ENCODE peak calls at places on chromosome 16, in ten cellular contexts. W, Z, U, X, V, G, Y, L, D and B are unnamed samples.

GRCh38 chr16:17426451-17426850 is 44.3 kb downstream of the XYLT1 start:
- DNase-seq in W (no peak), Z (no peak), U (no peak), X (no peak), V (no peak), G (no peak), Y (no peak), L (peak), D (no peak), B (no peak)

GRCh38 chr16:15041260-15042011 is 14.4 kb downstream of the NTAN1 start:
- DNase-seq in W (no peak), Z (peak), U (no peak), X (peak), V (peak), G (peak), Y (peak), L (peak), D (peak), B (peak)

GRCh38 chr16:70744366-70744765 is 56.6 kb downstream of the VAC14 start:
- DNase-seq in W (no peak), Z (no peak), U (no peak), X (no peak), V (no peak), G (no peak), Y (no peak), L (no peak), D (no peak), B (no peak)

GRCh38 chr16:27315333-27316037 is 1.7 kb downstream of the IL4R start:
- DNase-seq in W (peak), Z (peak), U (no peak), X (peak), V (peak), G (peak), Y (peak), L (peak), D (peak), B (peak)

GRCh38 chr16:50702725-50703124 is 9.3 kb downstream of the NOD2 start:
- DNase-seq in W (no peak), Z (no peak), U (no peak), X (no peak), V (no peak), G (no peak), Y (no peak), L (no peak), D (no peak), B (no peak)

GRCh38 chr16:58264961-58265479 is 29.8 kb downstream of the PRSS54 start:
- DNase-seq in W (no peak), Z (no peak), U (no peak), X (peak), V (no peak), G (no peak), Y (no peak), L (peak), D (peak), B (no peak)

GRCh38 chr16:81526935-81527334 is 82.3 kb downstream of the CMIP start:
- DNase-seq in W (no peak), Z (no peak), U (no peak), X (peak), V (no peak), G (no peak), Y (no peak), L (no peak), D (peak), B (peak)

GRCh38 chr16:89907055-89907814 is 11.4 kb upstream of the MC1R start:
- DNase-seq in W (no peak), Z (no peak), U (no peak), X (no peak), V (no peak), G (no peak), Y (no peak), L (no peak), D (no peak), B (no peak)

GRCh38 chr16:70416748-70417616 is 21.9 kb downstream of the ST3GAL2 start:
- DNase-seq in W (peak), Z (no peak), U (no peak), X (no peak), V (no peak), G (no peak), Y (no peak), L (peak), D (no peak), B (peak)

GRCh38 chr16:24988137-24988535 is 27.0 kb downstream of the ARHGAP17 start:
- DNase-seq in W (no peak), Z (no peak), U (no peak), X (no peak), V (no peak), G (no peak), Y (no peak), L (no peak), D (peak), B (no peak)

GRCh38 chr16:20911361-20911760 is 10.8 kb downstream of the LYRM1 start:
- DNase-seq in W (no peak), Z (no peak), U (no peak), X (peak), V (no peak), G (no peak), Y (no peak), L (no peak), D (peak), B (no peak)

GRCh38 chr16:13803974-13804373 is 116.0 kb upstream of the ERCC4 start:
- DNase-seq in W (no peak), Z (no peak), U (no peak), X (no peak), V (no peak), G (no peak), Y (no peak), L (no peak), D (no peak), B (no peak)

GRCh38 chr16:14405611-14406537 is 224.2 kb downstream of the PARN start:
- DNase-seq in W (peak), Z (no peak), U (no peak), X (no peak), V (no peak), G (peak), Y (no peak), L (peak), D (no peak), B (peak)

GRCh38 chr16:586645-587590 is 2.9 kb upstream of the RAB40C start:
- DNase-seq in W (no peak), Z (no peak), U (no peak), X (no peak), V (no peak), G (no peak), Y (no peak), L (no peak), D (no peak), B (no peak)

GRCh38 chr16:50680907-50681885 is at the start of gene SNX20:
- DNase-seq in W (peak), Z (no peak), U (no peak), X (no peak), V (no peak), G (no peak), Y (no peak), L (peak), D (no peak), B (peak)

GRCh38 chr16:88768041-88768876 is 16.8 kb downstream of the PIEZO1 start:
- DNase-seq in W (no peak), Z (no peak), U (no peak), X (no peak), V (peak), G (no peak), Y (no peak), L (peak), D (peak), B (no peak)

GRCh38 chr16:75343311-75343710 is 90.0 kb downstream of the CFDP1 start:
- DNase-seq in W (no peak), Z (no peak), U (no peak), X (no peak), V (no peak), G (no peak), Y (no peak), L (no peak), D (no peak), B (no peak)

GRCh38 chr16:57089406-57089805 is 3.0 kb upstream of the CPNE2 start:
- DNase-seq in W (no peak), Z (no peak), U (no peak), X (no peak), V (no peak), G (no peak), Y (no peak), L (no peak), D (no peak), B (no peak)

GRCh38 chr16:81140930-81141780 is 45.0 kb upstream of the GCSH start:
- DNase-seq in W (no peak), Z (no peak), U (no peak), X (no peak), V (no peak), G (peak), Y (no peak), L (no peak), D (no peak), B (no peak)

GRCh38 chr16:25014500-25015147 is 545 bp downstream of the ARHGAP17 start:
- DNase-seq in W (peak), Z (peak), U (no peak), X (no peak), V (peak), G (peak), Y (peak), L (peak), D (peak), B (peak)

GRCh38 chr16:57802635-57803412 is 533 bp upstream of the KIFC3 start:
- DNase-seq in W (no peak), Z (peak), U (no peak), X (no peak), V (no peak), G (peak), Y (no peak), L (no peak), D (peak), B (no peak)

GRCh38 chr16:7055443-7055842 is 277.2 kb upstream of the RBFOX1 start:
- DNase-seq in W (no peak), Z (no peak), U (no peak), X (no peak), V (no peak), G (no peak), Y (no peak), L (no peak), D (no peak), B (no peak)

DNA sequence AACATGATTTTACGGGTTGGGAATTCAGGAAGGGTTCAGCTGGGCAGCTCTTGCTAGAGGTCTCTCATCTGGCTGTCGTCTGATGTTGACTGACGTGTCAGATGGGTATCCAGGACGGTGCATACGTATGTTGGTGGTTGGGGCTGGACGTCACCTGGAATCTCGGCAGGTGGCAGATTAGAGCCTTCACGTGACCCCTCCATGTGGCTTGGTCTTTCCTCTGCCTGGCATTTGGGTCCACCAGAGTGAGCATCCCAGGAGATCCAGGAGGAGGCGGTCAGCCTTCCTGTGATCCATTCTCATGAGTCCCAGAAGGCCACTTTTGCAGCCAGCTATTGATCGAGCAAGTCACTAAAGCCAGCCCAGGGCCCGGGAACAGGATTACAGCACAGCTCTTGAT is 202.7 kb downstream of the FOXL1 start:
- DNase-seq in W (no peak), Z (no peak), U (no peak), X (no peak), V (no peak), G (no peak), Y (no peak), L (no peak), D (no peak), B (no peak)
- H3K4me3 ChIP-seq in W (no peak), Z (no peak), U (no peak), X (no peak), V (no peak), G (no peak), Y (no peak), L (no peak), D (no peak), B (no peak)

GRCh38 chr16:66554021-66554420 is 1.6 kb downstream of the CKLF start:
- DNase-seq in W (no peak), Z (no peak), U (no peak), X (no peak), V (no peak), G (no peak), Y (no peak), L (no peak), D (no peak), B (no peak)
- H3K4me3 ChIP-seq in W (no peak), Z (peak), U (peak), X (peak), V (no peak), G (no peak), Y (peak), L (peak), D (no peak), B (no peak)

GRCh38 chr16:66426112-66427035 is 721 bp upstream of the BEAN1 start:
- DNase-seq in W (no peak), Z (no peak), U (no peak), X (no peak), V (peak), G (peak), Y (no peak), L (no peak), D (no peak), B (no peak)
- H3K4me3 ChIP-seq in W (no peak), Z (peak), U (peak), X (peak), V (peak), G (peak), Y (peak), L (no peak), D (peak), B (no peak)

GRCh38 chr16:67088551-67088950 is 21.2 kb upstream of the PHAF1 start:
- DNase-seq in W (no peak), Z (no peak), U (no peak), X (no peak), V (no peak), G (no peak), Y (no peak), L (no peak), D (no peak), B (no peak)

GRCh38 chr16:67089101-67089500 is 20.6 kb upstream of the PHAF1 start:
- DNase-seq in W (no peak), Z (no peak), U (no peak), X (no peak), V (no peak), G (no peak), Y (no peak), L (no peak), D (no peak), B (no peak)

GRCh38 chr16:67087803-67088202 is 21.9 kb upstream of the PHAF1 start:
- DNase-seq in W (no peak), Z (no peak), U (no peak), X (no peak), V (no peak), G (no peak), Y (no peak), L (no peak), D (no peak), B (no peak)

GRCh38 chr16:67087291-67087690 is 22.4 kb upstream of the PHAF1 start:
- DNase-seq in W (no peak), Z (no peak), U (no peak), X (no peak), V (no peak), G (no peak), Y (no peak), L (no peak), D (no peak), B (no peak)

DNA sequence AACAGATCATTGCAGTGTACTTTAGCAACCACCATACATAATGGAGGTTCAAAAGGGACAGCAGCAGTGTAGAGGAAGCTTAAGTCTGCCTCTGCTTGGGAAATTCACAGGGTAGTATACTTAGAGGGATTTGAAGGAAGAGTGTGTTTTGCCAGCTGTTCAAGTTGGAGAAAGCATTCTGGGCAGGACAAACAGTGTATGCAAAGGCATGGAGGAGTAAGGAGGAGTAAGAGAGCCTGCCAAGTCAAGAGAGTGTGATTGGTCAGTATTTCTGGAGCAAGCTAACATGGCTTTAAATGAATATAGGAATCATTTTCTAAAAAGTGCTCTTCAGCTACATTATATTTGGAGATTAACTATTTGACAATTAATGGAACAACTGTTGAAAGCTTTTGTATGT is 22.9 kb upstream of the PHAF1 start:
- DNase-seq in W (no peak), Z (no peak), U (no peak), X (no peak), V (no peak), G (no peak), Y (no peak), L (no peak), D (peak), B (no peak)
- H3K4me3 ChIP-seq in W (no peak), Z (no peak), U (no peak), X (no peak), V (no peak), G (no peak), Y (no peak), L (no peak), D (no peak), B (no peak)

DNA sequence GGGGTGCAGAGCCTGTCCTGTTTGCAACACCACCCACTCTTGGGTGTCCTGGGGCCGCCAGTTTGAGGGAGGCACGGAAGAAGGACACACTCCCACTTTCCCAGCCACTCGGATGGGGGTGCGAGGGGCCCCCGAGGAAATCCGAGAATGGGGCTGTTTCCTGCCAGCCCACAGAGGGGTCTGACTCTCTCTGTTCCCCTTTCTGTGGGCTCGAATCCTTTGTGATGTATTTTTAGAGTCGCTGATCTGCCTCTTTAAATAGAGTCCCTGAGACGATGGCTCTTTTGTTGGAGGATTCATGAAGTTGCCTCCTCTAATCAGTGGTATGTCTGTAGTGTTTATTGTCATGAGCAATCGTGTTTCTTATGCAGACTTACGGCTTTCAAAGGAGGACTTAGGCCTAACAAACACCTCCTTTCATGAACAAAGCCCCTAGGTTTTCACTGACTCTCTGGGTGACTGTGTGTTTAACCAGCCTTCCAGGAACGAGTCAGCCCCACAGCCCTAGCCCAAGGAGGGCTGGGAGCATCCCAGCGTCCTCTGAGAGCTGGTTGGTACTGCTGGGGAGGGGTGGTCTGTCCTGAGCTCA is 29.1 kb downstream of the CIBAR2 start:
- DNase-seq in W (no peak), Z (no peak), U (no peak), X (no peak), V (no peak), G (peak), Y (no peak), L (no peak), D (peak), B (no peak)
- H3K4me3 ChIP-seq in W (no peak), Z (no peak), U (no peak), X (no peak), V (no peak), G (peak), Y (no peak), L (no peak), D (no peak), B (no peak)

GRCh38 chr16:31001507-31002251 is 8.8 kb downstream of the STX1B start:
- DNase-seq in W (no peak), Z (no peak), U (no peak), X (no peak), V (no peak), G (no peak), Y (no peak), L (no peak), D (no peak), B (no peak)
- H3K4me3 ChIP-seq in W (no peak), Z (no peak), U (no peak), X (no peak), V (no peak), G (no peak), Y (no peak), L (no peak), D (no peak), B (no peak)